ENCODE peak calls at places on chromosomes 7 and 10, in five cellular contexts. J is ovary, P is HCT116, O is right lobe of liver, C is GM12892. I is an unnamed sample.

GRCh38 chr7:4760952-4761351 is 14.5 kb upstream of the AP5Z1 start:
- DNase-seq in J (no peak), P (no peak), O (no peak), C (no peak), I (no peak)

GRCh38 chr10:17981766-17982380 is 30.2 kb downstream of the SLC39A12 start:
- DNase-seq in J (no peak), P (peak; percentile 27), O (no peak), C (no peak), I (no peak)

GRCh38 chr10:52318136-52318810 is 4.2 kb downstream of the DKK1 start:
- DNase-seq in J (no peak), P (no peak), O (no peak), C (no peak), I (no peak)

GRCh38 chr7:114988755-114989154 is 66.9 kb downstream of the MDFIC start:
- DNase-seq in J (peak; percentile 22), P (no peak), O (peak; percentile 47), C (no peak), I (no peak)

GRCh38 chr7:21675255-21675654 is 132.4 kb downstream of the DNAH11 start:
- DNase-seq in J (no peak), P (no peak), O (no peak), C (no peak), I (no peak)

GRCh38 chr7:84412161-84412969 is 217.8 kb upstream of the SEMA3A start:
- DNase-seq in J (no peak), P (peak; percentile 83), O (no peak), C (no peak), I (no peak)

GRCh38 chr7:94671444-94672235 is 15.7 kb upstream of the SGCE start:
- DNase-seq in J (no peak), P (no peak), O (no peak), C (no peak), I (no peak)

GRCh38 chr7:75624134-75624832 is 114.5 kb downstream of the HIP1 start:
- DNase-seq in J (peak; percentile 57), P (no peak), O (peak; percentile 46), C (no peak), I (no peak)

GRCh38 chr10:4396401-4397283 is 429.4 kb upstream of the AKR1E2 start:
- DNase-seq in J (no peak), P (no peak), O (no peak), C (no peak), I (no peak)

GRCh38 chr7:137626469-137627067 is 220.2 kb downstream of the DGKI start:
- DNase-seq in J (no peak), P (peak; percentile 31), O (peak; percentile 35), C (peak; percentile 23), I (peak; percentile 62)

GRCh38 chr7:29976673-29977072 is 12.9 kb downstream of the SCRN1 start:
- DNase-seq in J (peak; percentile 47), P (no peak), O (no peak), C (no peak), I (no peak)

GRCh38 chr10:72308320-72308987 is 34.7 kb downstream of the DDIT4 start:
- DNase-seq in J (peak; percentile 93), P (peak; percentile 82), O (peak; percentile 66), C (peak; percentile 16), I (peak; percentile 91)

GRCh38 chr7:155358066-155358947 is 60.6 kb downstream of the INSIG1 start:
- DNase-seq in J (no peak), P (no peak), O (no peak), C (no peak), I (no peak)

GRCh38 chr7:29115753-29116152 is 30.6 kb downstream of the CPVL start:
- DNase-seq in J (no peak), P (no peak), O (no peak), C (no peak), I (no peak)

GRCh38 chr10:59750155-59750945 is 2.9 kb downstream of the MRLN start:
- DNase-seq in J (no peak), P (no peak), O (no peak), C (no peak), I (no peak)

GRCh38 chr7:5436003-5436678 is 12.5 kb upstream of the TNRC18 start:
- DNase-seq in J (no peak), P (no peak), O (no peak), C (no peak), I (no peak)

GRCh38 chr7:155652156-155653124 is 8.0 kb downstream of the RBM33 start:
- DNase-seq in J (no peak), P (no peak), O (no peak), C (no peak), I (peak; percentile 30)

GRCh38 chr10:61894150-61894549 is 7.3 kb upstream of the ARID5B start:
- DNase-seq in J (no peak), P (no peak), O (no peak), C (no peak), I (no peak)

GRCh38 chr7:93973134-93973533 is 31.0 kb downstream of the BET1 start:
- DNase-seq in J (no peak), P (no peak), O (no peak), C (no peak), I (no peak)

GRCh38 chr7:102431617-102432298 is 1.6 kb upstream of the ORAI2 start:
- DNase-seq in J (no peak), P (no peak), O (no peak), C (no peak), I (no peak)

GRCh38 chr10:71984798-71985388 is 20.7 kb downstream of the CHST3 start:
- DNase-seq in J (no peak), P (no peak), O (no peak), C (no peak), I (no peak)

GRCh38 chr7:68699090-68699711 is 899.1 kb upstream of the AUTS2 start:
- DNase-seq in J (no peak), P (no peak), O (no peak), C (no peak), I (no peak)

GRCh38 chr10:62907470-62908212 is 91.5 kb upstream of the EGR2 start:
- DNase-seq in J (no peak), P (no peak), O (no peak), C (peak; percentile 6), I (no peak)

GRCh38 chr10:92290076-92290836 is 622 bp downstream of the CPEB3 start:
- DNase-seq in J (peak; percentile 22), P (peak; percentile 32), O (no peak), C (no peak), I (peak; percentile 70)

GRCh38 chr7:136931169-136931867 is 62.9 kb downstream of the CHRM2 start:
- DNase-seq in J (no peak), P (no peak), O (no peak), C (no peak), I (no peak)

DNA sequence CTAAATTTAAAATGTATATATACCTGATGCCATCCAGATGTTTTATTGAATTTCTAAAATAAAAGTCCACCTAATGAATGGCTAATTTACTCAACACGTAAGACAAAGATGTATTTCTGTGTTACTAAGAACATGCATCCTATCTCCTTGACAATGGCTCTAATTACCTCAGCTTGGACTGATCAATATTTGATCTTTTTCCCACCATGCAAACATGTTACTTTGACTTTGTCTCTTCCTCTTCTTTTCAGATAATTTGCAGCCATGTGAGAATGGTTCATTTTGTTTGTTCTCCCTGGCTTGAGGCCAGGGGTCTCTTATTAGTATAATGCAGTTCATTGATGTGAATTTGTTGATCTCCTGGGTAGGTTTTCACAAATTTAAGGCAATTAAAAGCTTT is 302.1 kb downstream of the ADK start:
- DNase-seq in J (no peak), P (no peak), O (no peak), C (no peak), I (no peak)
- TF ChIP-seq POLR2A in J (no peak), P (no peak), O (no peak), C (no peak), I (no peak)

DNA sequence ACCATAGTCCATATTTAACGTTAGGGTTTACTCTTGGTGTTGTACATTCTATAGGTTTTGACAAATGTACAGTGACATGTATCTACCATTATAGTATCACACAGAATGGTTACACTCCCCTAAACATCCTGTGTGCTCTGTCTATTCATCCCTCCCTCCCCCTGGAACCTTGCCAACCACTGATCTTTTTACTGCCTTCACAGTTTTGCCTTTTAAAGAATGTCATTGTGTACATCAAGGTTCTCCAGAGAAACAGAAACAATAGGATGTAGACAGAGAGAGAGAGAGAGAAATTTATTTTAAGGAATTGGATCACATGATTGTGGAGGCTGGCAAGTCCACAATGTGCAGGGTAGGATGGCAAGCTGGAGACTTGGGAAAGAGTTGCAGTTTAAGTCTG is 45.1 kb upstream of the CCNJ start:
- DNase-seq in J (no peak), P (no peak), O (no peak), C (no peak), I (no peak)
- TF ChIP-seq POLR2A in J (no peak), P (no peak), O (no peak), C (no peak), I (no peak)

DNA sequence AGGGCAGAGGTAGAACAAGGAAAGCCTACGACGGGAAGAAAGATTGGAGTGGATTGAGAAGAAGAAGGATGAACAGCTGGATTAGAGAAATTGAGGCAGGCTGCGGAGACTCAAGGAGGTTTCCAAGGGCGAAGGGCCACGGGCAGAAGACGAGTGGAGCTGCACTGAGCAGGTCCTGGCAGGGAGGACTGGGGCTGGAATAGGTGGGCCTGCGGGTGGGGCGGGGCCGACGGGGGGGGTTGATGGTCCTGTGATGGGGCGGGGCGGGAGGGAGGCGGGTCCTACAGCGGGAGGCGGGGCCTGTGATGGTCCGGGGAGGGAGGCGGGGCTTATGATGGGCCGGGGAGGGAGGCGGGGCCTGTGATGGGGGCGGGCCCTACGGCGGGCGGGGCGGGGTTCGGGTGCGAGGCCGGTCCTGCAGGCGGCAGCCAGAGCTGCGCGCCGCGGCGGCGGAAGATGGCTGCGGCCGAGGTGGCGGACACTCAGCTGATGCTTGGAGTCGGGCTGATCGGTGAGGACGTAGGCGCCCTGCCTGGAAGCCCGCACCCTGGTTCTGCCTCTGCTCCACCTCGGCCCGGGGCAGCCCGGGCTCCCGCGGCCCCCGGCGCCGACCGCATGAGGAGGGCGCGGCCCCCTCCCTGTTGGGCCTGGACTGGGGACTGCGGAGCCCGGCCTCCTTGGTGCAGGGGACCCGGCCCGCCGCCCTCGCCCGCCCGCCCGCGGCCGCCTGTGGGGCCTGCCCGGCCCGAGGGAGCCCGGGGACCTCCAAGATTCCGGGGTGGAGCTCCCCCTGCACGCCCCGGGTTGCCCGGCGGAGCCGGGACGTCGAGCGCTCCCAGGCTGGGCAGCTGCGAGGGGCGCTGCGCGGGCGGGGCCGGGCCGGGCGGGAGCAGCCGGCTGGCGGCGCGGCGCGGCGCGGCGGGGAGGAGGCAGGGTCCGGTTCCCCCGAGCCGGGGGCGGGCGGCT is at the start of gene DENND10:
- DNase-seq in J (peak; percentile 82), P (peak; percentile 73), O (peak; percentile 89), C (peak; percentile 88), I (peak; percentile 94)
- TF ChIP-seq POLR2A in J (peak; percentile 73), P (peak; percentile 97), O (peak; percentile 84), C (peak; percentile 89), I (peak; percentile 58)

DNA sequence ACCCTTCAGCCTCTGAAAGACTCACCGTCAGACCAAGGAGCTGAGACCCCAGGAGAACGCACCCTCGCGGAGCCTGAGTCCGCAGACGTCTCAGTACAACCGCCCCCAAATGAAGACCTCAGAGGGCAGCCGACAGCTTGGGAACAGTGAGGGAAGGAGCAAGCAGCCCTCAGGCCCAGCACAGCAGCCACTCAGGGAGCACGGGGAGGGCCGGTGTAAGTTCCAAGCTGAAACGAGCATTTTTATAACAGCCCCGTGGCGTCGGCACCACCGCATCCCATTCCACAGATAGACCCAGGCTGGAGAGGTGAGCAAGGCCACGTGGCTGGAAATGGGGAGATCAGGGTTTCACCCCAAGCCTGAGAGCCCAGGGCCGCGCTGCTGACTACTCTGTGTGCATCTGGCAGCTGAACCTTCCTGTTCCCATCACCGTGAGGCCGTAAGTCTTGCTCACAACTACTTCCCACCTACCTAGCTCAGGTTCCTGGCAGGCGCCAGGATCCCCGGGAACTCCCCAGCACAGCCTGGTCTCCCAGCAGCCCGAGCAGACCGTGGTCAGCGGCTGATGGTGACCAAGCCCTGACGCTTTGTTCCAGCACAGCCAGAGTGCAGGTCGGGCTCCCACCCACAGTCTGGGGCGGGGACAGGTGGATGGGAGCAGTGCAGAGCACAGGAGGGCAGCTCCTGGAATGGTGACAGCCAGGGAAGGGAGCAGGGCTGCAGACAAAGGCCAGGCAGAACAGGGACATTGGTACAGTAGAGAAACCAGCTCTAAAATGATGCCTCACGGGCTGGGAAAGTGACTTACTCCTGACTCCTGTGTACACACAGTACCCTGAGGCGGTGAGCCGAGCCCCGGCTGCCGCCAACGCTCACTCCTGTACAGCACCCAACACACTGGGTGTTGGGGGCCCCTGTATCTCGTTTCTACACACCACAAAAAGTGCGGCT is 6.1 kb upstream of the NOM1 start:
- DNase-seq in J (no peak), P (no peak), O (no peak), C (no peak), I (no peak)
- TF ChIP-seq POLR2A in J (no peak), P (no peak), O (no peak), C (no peak), I (no peak)